ENCODE peak calls at places on chromosomes 5 and 9, in five cellular contexts. One of them, this sample, is unnamed.
A peak's percentile ranks its signal among the peaks of the same experiment; 100 is the strongest.

GRCh38 chr5:178385472-178385853 is 152.9 kb upstream of the PHYKPL start:
- DNase-seq in ELR: no peak
- DNase-seq in putamen: no peak
- DNase-seq in posterior vena cava: peak; percentile 22
- DNase-seq in COR-L47: no peak
- DNase-seq in this sample: no peak

GRCh38 chr5:55593115-55593472 is 58.3 kb upstream of the PLPP1 start:
- DNase-seq in COR-L47: peak; percentile 43
- DNase-seq in posterior vena cava: no peak
- DNase-seq in ELR: no peak
- DNase-seq in putamen: no peak
- DNase-seq in this sample: no peak

GRCh38 chr9:16964228-16964627 is 93.8 kb upstream of the BNC2 start:
- DNase-seq in COR-L47: no peak
- DNase-seq in putamen: no peak
- DNase-seq in posterior vena cava: no peak
- DNase-seq in ELR: peak; percentile 99
- DNase-seq in this sample: no peak

GRCh38 chr5:84605246-84605645 is 220.6 kb upstream of the EDIL3 start:
- DNase-seq in putamen: no peak
- DNase-seq in ELR: no peak
- DNase-seq in posterior vena cava: no peak
- DNase-seq in COR-L47: no peak
- DNase-seq in this sample: no peak

GRCh38 chr5:133904641-133905040 is 63.8 kb downstream of the C5orf15 start:
- DNase-seq in posterior vena cava: no peak
- DNase-seq in putamen: no peak
- DNase-seq in COR-L47: no peak
- DNase-seq in ELR: no peak
- DNase-seq in this sample: no peak

GRCh38 chr5:32027093-32027716 is 146.9 kb downstream of the GOLPH3 start:
- DNase-seq in posterior vena cava: no peak
- DNase-seq in ELR: peak; percentile 66
- DNase-seq in COR-L47: no peak
- DNase-seq in putamen: peak; percentile 81
- DNase-seq in this sample: no peak

GRCh38 chr5:122607818-122608217 is 167.1 kb upstream of the SNX2 start:
- DNase-seq in putamen: no peak
- DNase-seq in COR-L47: no peak
- DNase-seq in posterior vena cava: no peak
- DNase-seq in ELR: no peak
- DNase-seq in this sample: no peak

GRCh38 chr5:6829150-6829784 is 116.0 kb downstream of the TENT4A start:
- DNase-seq in COR-L47: no peak
- DNase-seq in ELR: no peak
- DNase-seq in posterior vena cava: no peak
- DNase-seq in putamen: no peak
- DNase-seq in this sample: no peak

GRCh38 chr5:149517461-149518122 is 33.6 kb downstream of the CSNK1A1 start:
- DNase-seq in posterior vena cava: no peak
- DNase-seq in putamen: peak; percentile 45
- DNase-seq in COR-L47: no peak
- DNase-seq in ELR: no peak
- DNase-seq in this sample: no peak

GRCh38 chr9:96014078-96014477 is 138.6 kb downstream of the ERCC6L2 start:
- DNase-seq in ELR: no peak
- DNase-seq in COR-L47: no peak
- DNase-seq in posterior vena cava: no peak
- DNase-seq in putamen: no peak
- DNase-seq in this sample: no peak

GRCh38 chr5:127878174-127878750 is 175.1 kb downstream of the CCDC192 start:
- DNase-seq in posterior vena cava: no peak
- DNase-seq in ELR: peak; percentile 67
- DNase-seq in putamen: peak; percentile 24
- DNase-seq in COR-L47: peak; percentile 65
- DNase-seq in this sample: no peak

GRCh38 chr5:96377167-96377566 is 55.9 kb downstream of the PCSK1 start:
- DNase-seq in ELR: peak; percentile 40
- DNase-seq in COR-L47: no peak
- DNase-seq in posterior vena cava: no peak
- DNase-seq in putamen: no peak
- DNase-seq in this sample: no peak

GRCh38 chr9:133758228-133758627 is 20.1 kb upstream of the SARDH start:
- DNase-seq in posterior vena cava: peak; percentile 53
- DNase-seq in putamen: no peak
- DNase-seq in COR-L47: no peak
- DNase-seq in ELR: no peak
- DNase-seq in this sample: no peak

GRCh38 chr5:116575635-116576042 is 1.0 kb upstream of the SEMA6A start:
- DNase-seq in COR-L47: no peak
- DNase-seq in posterior vena cava: no peak
- DNase-seq in ELR: no peak
- DNase-seq in putamen: no peak
- DNase-seq in this sample: no peak

GRCh38 chr9:101582593-101582992 is 12.2 kb downstream of the PPP3R2 start:
- DNase-seq in ELR: peak; percentile 87
- DNase-seq in COR-L47: no peak
- DNase-seq in putamen: no peak
- DNase-seq in posterior vena cava: no peak
- DNase-seq in this sample: no peak

GRCh38 chr9:137281345-137282116 is 4.0 kb downstream of the TOR4A start:
- DNase-seq in ELR: no peak
- DNase-seq in posterior vena cava: no peak
- DNase-seq in COR-L47: no peak
- DNase-seq in putamen: no peak
- DNase-seq in this sample: no peak

GRCh38 chr9:86525182-86525581 is 171.0 kb upstream of the TUT7 start:
- DNase-seq in putamen: no peak
- DNase-seq in posterior vena cava: no peak
- DNase-seq in COR-L47: no peak
- DNase-seq in ELR: no peak
- DNase-seq in this sample: no peak

GRCh38 chr5:93621340-93621872 is 38.4 kb downstream of the NR2F1 start:
- DNase-seq in putamen: peak; percentile 87
- DNase-seq in ELR: peak; percentile 81
- DNase-seq in posterior vena cava: peak; percentile 93
- DNase-seq in COR-L47: peak; percentile 96
- DNase-seq in this sample: no peak

GRCh38 chr9:106752581-106752980 is 110.4 kb upstream of the ZNF462 start:
- DNase-seq in posterior vena cava: no peak
- DNase-seq in putamen: no peak
- DNase-seq in ELR: peak; percentile 10
- DNase-seq in COR-L47: no peak
- DNase-seq in this sample: no peak

GRCh38 chr5:76084496-76085285 is 1.5 kb downstream of the SV2C start:
- DNase-seq in ELR: no peak
- DNase-seq in COR-L47: peak; percentile 1
- DNase-seq in posterior vena cava: no peak
- DNase-seq in putamen: no peak
- DNase-seq in this sample: no peak

GRCh38 chr5:75536694-75537360 is 25.1 kb downstream of the POLK start:
- DNase-seq in ELR: no peak
- DNase-seq in posterior vena cava: no peak
- DNase-seq in putamen: no peak
- DNase-seq in COR-L47: peak; percentile 22
- DNase-seq in this sample: no peak

GRCh38 chr5:54883374-54884194 is 101.8 kb downstream of the ESM1 start:
- DNase-seq in ELR: peak; percentile 57
- DNase-seq in posterior vena cava: peak; percentile 87
- DNase-seq in COR-L47: no peak
- DNase-seq in putamen: no peak
- DNase-seq in this sample: no peak

GRCh38 chr5:132500931-132501628 is 10.5 kb upstream of the IRF1 start:
- DNase-seq in putamen: peak; percentile 64
- DNase-seq in ELR: peak; percentile 73
- DNase-seq in posterior vena cava: no peak
- DNase-seq in COR-L47: peak; percentile 62
- DNase-seq in this sample: peak; percentile 72

GRCh38 chr9:1939926-1940368 is 75.2 kb upstream of the SMARCA2 start:
- DNase-seq in posterior vena cava: no peak
- DNase-seq in ELR: peak; percentile 36
- DNase-seq in putamen: no peak
- DNase-seq in COR-L47: peak; percentile 37
- DNase-seq in this sample: no peak

GRCh38 chr9:105154723-105155191 is 89.7 kb upstream of the SLC44A1 start:
- DNase-seq in putamen: no peak
- DNase-seq in posterior vena cava: no peak
- DNase-seq in COR-L47: no peak
- DNase-seq in ELR: peak; percentile 69
- DNase-seq in this sample: peak; percentile 48